ENCODE peak calls at places on chromosomes 3 and 15, in six cellular contexts. O is A673; Q is transverse colon; W is astrocyte of the spinal cord; D is epithelial cell of esophagus; U is CD8-positive, alpha-beta T cell. R is an unnamed sample.

GRCh38 chr3:154040283-154040682 is 80.9 kb upstream of the ARHGEF26 start:
- DNase-seq in O (peak), Q (no peak), W (no peak), D (peak), U (no peak), R (peak)

GRCh38 chr3:17014734-17015133 is 130.0 kb downstream of the PLCL2 start:
- DNase-seq in O (no peak), Q (no peak), W (no peak), D (no peak), U (no peak), R (no peak)

GRCh38 chr15:40330368-40330836 is 6.9 kb downstream of the INAFM2 start:
- DNase-seq in O (no peak), Q (peak), W (no peak), D (no peak), U (no peak), R (peak)

GRCh38 chr15:60096157-60096556 is 92.0 kb downstream of the FOXB1 start:
- DNase-seq in O (no peak), Q (no peak), W (peak), D (no peak), U (no peak), R (peak)

GRCh38 chr3:62567097-62568021 is 194.0 kb upstream of the FEZF2 start:
- DNase-seq in O (no peak), Q (no peak), W (peak), D (peak), U (no peak), R (peak)

GRCh38 chr3:151169700-151170224 is 33.3 kb downstream of the GPR171 start:
- DNase-seq in O (no peak), Q (peak), W (no peak), D (no peak), U (no peak), R (no peak)

GRCh38 chr3:52090131-52090548 is 33.8 kb upstream of the DUSP7 start:
- DNase-seq in O (peak), Q (no peak), W (peak), D (peak), U (no peak), R (peak)

GRCh38 chr3:84184937-84185336 is 773.9 kb upstream of the CADM2 start:
- DNase-seq in O (no peak), Q (no peak), W (no peak), D (no peak), U (no peak), R (no peak)

GRCh38 chr3:35965908-35966307 is 326.6 kb downstream of the ARPP21 start:
- DNase-seq in O (peak), Q (no peak), W (peak), D (peak), U (no peak), R (peak)

GRCh38 chr15:92803852-92804609 is 96.1 kb upstream of the CHD2 start:
- DNase-seq in O (peak), Q (peak), W (peak), D (peak), U (no peak), R (peak)

GRCh38 chr3:76585794-76586392 is 454.0 kb upstream of the ROBO2 start:
- DNase-seq in O (peak), Q (no peak), W (peak), D (peak), U (no peak), R (peak)

GRCh38 chr15:35673093-35673573 is 127.2 kb upstream of the DPH6 start:
- DNase-seq in O (peak), Q (no peak), W (no peak), D (no peak), U (no peak), R (no peak)

GRCh38 chr15:39113741-39114140 is 467.1 kb upstream of the THBS1 start:
- DNase-seq in O (no peak), Q (no peak), W (no peak), D (no peak), U (no peak), R (no peak)

GRCh38 chr3:86282106-86282787 is 708.7 kb downstream of the VGLL3 start:
- DNase-seq in O (no peak), Q (no peak), W (no peak), D (no peak), U (no peak), R (no peak)

GRCh38 chr3:72334681-72335457 is 513.4 kb downstream of the SHQ1 start:
- DNase-seq in O (peak), Q (no peak), W (no peak), D (no peak), U (no peak), R (no peak)

GRCh38 chr15:77019476-77020331 is 24.8 kb downstream of the PSTPIP1 start:
- DNase-seq in O (no peak), Q (no peak), W (peak), D (no peak), U (no peak), R (peak)

GRCh38 chr3:149020196-149020838 is 29.0 kb downstream of the GYG1 start:
- DNase-seq in O (no peak), Q (no peak), W (no peak), D (no peak), U (no peak), R (no peak)

GRCh38 chr3:177452487-177452886 is 255.2 kb upstream of the TBL1XR1 start:
- DNase-seq in O (peak), Q (no peak), W (peak), D (peak), U (no peak), R (peak)

GRCh38 chr3:43075904-43076661 is 29.8 kb downstream of the POMGNT2 start:
- DNase-seq in O (no peak), Q (no peak), W (no peak), D (no peak), U (no peak), R (no peak)

GRCh38 chr15:54250351-54250750 is 272.1 kb downstream of the UNC13C start:
- DNase-seq in O (no peak), Q (no peak), W (no peak), D (no peak), U (no peak), R (no peak)

GRCh38 chr3:133488785-133489367 is 84.6 kb upstream of the CDV3 start:
- DNase-seq in O (peak), Q (no peak), W (peak), D (peak), U (no peak), R (peak)

GRCh38 chr3:15206662-15207576 is 873 bp downstream of the CAPN7 start:
- DNase-seq in O (peak), Q (peak), W (peak), D (peak), U (no peak), R (peak)

GRCh38 chr3:31377045-31377642 is 155.6 kb upstream of the STT3B start:
- DNase-seq in O (no peak), Q (no peak), W (peak), D (peak), U (no peak), R (peak)

GRCh38 chr3:172129868-172130751 is 90.7 kb downstream of the FNDC3B start:
- DNase-seq in O (no peak), Q (peak), W (peak), D (peak), U (peak), R (peak)

GRCh38 chr15:31457161-31457560 is 130.5 kb downstream of the KLF13 start:
- DNase-seq in O (no peak), Q (no peak), W (no peak), D (peak), U (no peak), R (peak)

GRCh38 chr3:8651418-8652322 is 7.1 kb upstream of the SSUH2 start:
- DNase-seq in O (peak), Q (peak), W (no peak), D (no peak), U (no peak), R (no peak)

GRCh38 chr3:119858957-119859356 is 77.1 kb downstream of the NR1I2 start:
- DNase-seq in O (no peak), Q (no peak), W (no peak), D (no peak), U (no peak), R (no peak)

GRCh38 chr3:10312391-10312790 is 8.5 kb downstream of the SEC13 start:
- DNase-seq in O (no peak), Q (no peak), W (no peak), D (no peak), U (no peak), R (no peak)

GRCh38 chr3:51385621-51386091 is 565 bp downstream of the MANF start:
- DNase-seq in O (no peak), Q (no peak), W (no peak), D (no peak), U (no peak), R (no peak)

GRCh38 chr15:46280753-46281521 is 646.1 kb downstream of the SQOR start:
- DNase-seq in O (peak), Q (no peak), W (no peak), D (peak), U (no peak), R (no peak)

GRCh38 chr15:95129589-95129988 is 898.2 kb downstream of the MCTP2 start:
- DNase-seq in O (no peak), Q (peak), W (peak), D (no peak), U (no peak), R (peak)

GRCh38 chr3:25428003-25428861 is at the start of gene RARB:
- DNase-seq in O (peak), Q (peak), W (peak), D (peak), U (no peak), R (peak)

GRCh38 chr3:61650276-61650675 is 88.9 kb downstream of the PTPRG start:
- DNase-seq in O (no peak), Q (peak), W (peak), D (no peak), U (no peak), R (peak)

GRCh38 chr15:91924842-91925495 is 71.5 kb downstream of the SLCO3A1 start:
- DNase-seq in O (no peak), Q (no peak), W (no peak), D (no peak), U (no peak), R (no peak)

GRCh38 chr3:33717866-33718594 is at the start of gene CLASP2:
- DNase-seq in O (peak), Q (peak), W (peak), D (peak), U (peak), R (peak)
- TF ChIP-seq CTCF in O (no peak), Q (no peak), W (no peak), D (no peak), U (no peak), R (no peak)

DNA sequence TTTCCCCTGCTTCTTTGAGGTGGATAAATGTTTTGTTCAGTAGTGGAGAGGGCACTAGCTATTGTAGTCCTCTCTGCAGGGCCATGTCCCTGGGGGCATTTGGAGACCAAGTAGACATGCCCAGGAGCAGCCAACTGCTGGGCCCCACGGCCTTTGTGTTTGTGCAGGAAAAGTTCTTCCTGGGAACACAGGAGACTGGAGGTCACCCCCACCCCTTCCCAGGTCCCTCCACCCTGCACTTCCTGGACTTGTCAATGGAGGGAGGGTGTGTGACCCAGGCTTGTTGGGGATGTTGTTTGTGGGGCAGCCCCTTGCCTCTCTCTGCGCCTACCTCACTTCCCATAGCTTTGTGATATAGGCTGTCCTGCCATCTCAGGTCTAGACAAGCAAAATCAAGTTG is 317.0 kb upstream of the LRRFIP2 start:
- DNase-seq in O (no peak), Q (no peak), W (no peak), D (no peak), U (no peak), R (no peak)
- H3K4me3 ChIP-seq in O (no peak), Q (no peak), W (no peak), D (no peak), U (no peak), R (no peak)

GRCh38 chr3:97954193-97954827 is 17.9 kb downstream of the RIOX2 start:
- DNase-seq in O (no peak), Q (no peak), W (no peak), D (no peak), U (no peak), R (no peak)
- TF ChIP-seq CTCF in O (no peak), Q (no peak), W (no peak), D (no peak), U (no peak), R (no peak)

GRCh38 chr15:78456391-78456790 is 18.4 kb downstream of the IREB2 start:
- DNase-seq in O (no peak), Q (no peak), W (no peak), D (no peak), U (no peak), R (no peak)
- H3K4me3 ChIP-seq in O (no peak), Q (no peak), W (no peak), D (no peak), U (no peak), R (no peak)

DNA sequence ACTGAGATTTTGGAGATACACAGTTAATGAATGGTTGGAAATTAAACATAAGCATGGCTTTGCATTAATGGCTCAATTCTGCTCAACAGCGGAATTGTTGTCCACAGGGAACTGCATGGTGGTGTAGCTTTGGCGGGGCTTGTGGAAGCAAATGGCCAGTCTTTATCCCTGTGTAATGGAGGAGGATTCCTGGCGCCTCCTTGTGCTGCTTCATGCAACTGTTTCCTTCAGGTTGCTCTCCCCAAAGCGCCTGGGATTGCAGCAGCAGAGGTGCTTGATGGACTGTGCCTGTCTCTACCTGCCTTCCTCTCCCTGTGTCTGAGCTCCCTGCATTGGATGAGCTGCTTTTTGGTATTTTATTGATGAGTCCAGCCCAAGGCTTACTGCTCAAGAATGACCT is 72.9 kb upstream of the NDN start:
- DNase-seq in O (no peak), Q (no peak), W (no peak), D (no peak), U (no peak), R (no peak)
- TF ChIP-seq CTCF in O (no peak), Q (no peak), W (no peak), D (no peak), U (no peak), R (no peak)

DNA sequence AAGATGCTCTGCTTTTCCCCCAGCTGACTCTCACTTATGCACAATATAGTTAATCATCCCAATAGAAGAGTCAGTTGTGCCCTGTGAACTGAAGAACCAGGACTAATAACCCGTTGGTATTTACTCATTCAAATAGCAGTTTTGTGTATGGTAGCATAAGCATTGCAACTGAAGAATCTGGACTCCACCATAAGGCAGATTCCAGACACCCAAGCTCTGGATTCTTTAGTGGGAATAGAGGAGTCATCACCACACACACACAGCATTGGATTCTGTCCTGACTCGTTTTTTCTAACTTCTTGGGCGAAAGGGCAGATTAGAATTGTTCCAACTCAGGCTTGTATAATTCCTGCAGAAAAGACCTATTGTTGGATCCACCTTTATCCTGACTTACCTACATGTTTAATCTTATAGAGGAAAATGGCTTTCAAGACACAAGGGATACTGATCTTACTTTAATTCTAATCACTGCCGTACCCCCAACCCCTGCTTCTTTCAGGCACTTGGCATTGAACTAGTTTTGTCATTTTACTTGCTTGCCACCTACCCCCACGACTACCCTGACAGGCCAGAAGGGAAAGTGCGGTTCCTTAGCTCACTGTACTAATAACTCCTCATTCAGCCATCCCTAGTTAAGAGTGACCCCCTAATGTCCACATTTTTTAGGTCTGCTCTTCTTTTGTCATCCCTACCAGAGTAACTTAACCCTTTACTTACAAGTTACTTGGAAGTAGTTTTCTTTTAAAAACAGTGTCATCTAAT is 42.2 kb downstream of the NKIRAS1 start:
- DNase-seq in O (no peak), Q (no peak), W (peak), D (peak), U (no peak), R (peak)
- H3K4me3 ChIP-seq in O (no peak), Q (no peak), W (no peak), D (no peak), U (no peak), R (no peak)

R was measured in choroid plexus epithelial cell.